ENCODE peak calls at places on chromosomes 6 and 20, in six cellular contexts. One of them, this sample, is unnamed.
A peak's percentile ranks its signal among the peaks of the same experiment; 100 is the strongest.

GRCh38 chr6:98470821-98471220 is 363.6 kb upstream of the POU3F2 start:
- DNase-seq in GM12865: no peak
- DNase-seq in GM20000: no peak
- DNase-seq in mesothelial cell of epicardium: no peak
- DNase-seq in stomach: no peak
- DNase-seq in astrocyte of the spinal cord: no peak
- DNase-seq in this sample: no peak

GRCh38 chr20:21702553-21703467 is 2.7 kb upstream of the PAX1 start:
- DNase-seq in GM20000: peak; percentile 55
- DNase-seq in mesothelial cell of epicardium: peak; percentile 96
- DNase-seq in stomach: no peak
- DNase-seq in astrocyte of the spinal cord: peak; percentile 2
- DNase-seq in GM12865: peak; percentile 24
- DNase-seq in this sample: peak; percentile 91

GRCh38 chr6:106973841-106974336 is 640 bp downstream of the CD24 start:
- DNase-seq in stomach: peak; percentile 36
- DNase-seq in GM20000: no peak
- DNase-seq in mesothelial cell of epicardium: peak; percentile 62
- DNase-seq in astrocyte of the spinal cord: peak; percentile 22
- DNase-seq in GM12865: no peak
- DNase-seq in this sample: no peak

GRCh38 chr6:109626311-109626710 is 64.7 kb downstream of the AK9 start:
- DNase-seq in GM20000: no peak
- DNase-seq in astrocyte of the spinal cord: no peak
- DNase-seq in mesothelial cell of epicardium: no peak
- DNase-seq in GM12865: no peak
- DNase-seq in stomach: no peak
- DNase-seq in this sample: no peak

GRCh38 chr6:37289931-37290330 is 32.0 kb upstream of the TMEM217 start:
- DNase-seq in stomach: no peak
- DNase-seq in GM12865: peak; percentile 30
- DNase-seq in astrocyte of the spinal cord: no peak
- DNase-seq in mesothelial cell of epicardium: no peak
- DNase-seq in GM20000: no peak
- DNase-seq in this sample: no peak

GRCh38 chr6:36729169-36729549 is 31.5 kb downstream of the RAB44 start:
- DNase-seq in GM20000: no peak
- DNase-seq in astrocyte of the spinal cord: no peak
- DNase-seq in GM12865: no peak
- DNase-seq in stomach: no peak
- DNase-seq in mesothelial cell of epicardium: no peak
- DNase-seq in this sample: no peak

GRCh38 chr20:34364013-34364382 is 925 bp downstream of the ITCH start:
- DNase-seq in astrocyte of the spinal cord: peak; percentile 63
- DNase-seq in GM20000: no peak
- DNase-seq in GM12865: peak; percentile 16
- DNase-seq in mesothelial cell of epicardium: no peak
- DNase-seq in stomach: no peak
- DNase-seq in this sample: no peak

GRCh38 chr6:150191809-150192208 is 49.0 kb downstream of the PPP1R14C start:
- DNase-seq in GM20000: no peak
- DNase-seq in GM12865: no peak
- DNase-seq in astrocyte of the spinal cord: no peak
- DNase-seq in mesothelial cell of epicardium: no peak
- DNase-seq in stomach: no peak
- DNase-seq in this sample: no peak

GRCh38 chr20:2217857-2218529 is 77.8 kb upstream of the TGM3 start:
- DNase-seq in astrocyte of the spinal cord: no peak
- DNase-seq in GM12865: peak; percentile 73
- DNase-seq in GM20000: no peak
- DNase-seq in stomach: no peak
- DNase-seq in mesothelial cell of epicardium: no peak
- DNase-seq in this sample: no peak

GRCh38 chr20:48791014-48791413 is 36.8 kb downstream of the PREX1 start:
- DNase-seq in mesothelial cell of epicardium: no peak
- DNase-seq in stomach: no peak
- DNase-seq in GM20000: no peak
- DNase-seq in astrocyte of the spinal cord: peak; percentile 36
- DNase-seq in GM12865: peak; percentile 54
- DNase-seq in this sample: no peak

GRCh38 chr6:13012977-13013680 is 296.6 kb downstream of the PHACTR1 start:
- DNase-seq in GM12865: no peak
- DNase-seq in GM20000: peak; percentile 22
- DNase-seq in mesothelial cell of epicardium: peak; percentile 42
- DNase-seq in stomach: peak; percentile 53
- DNase-seq in astrocyte of the spinal cord: no peak
- DNase-seq in this sample: peak; percentile 10

GRCh38 chr6:72363844-72364740 is 257.8 kb upstream of the KCNQ5 start:
- DNase-seq in GM20000: no peak
- DNase-seq in astrocyte of the spinal cord: peak; percentile 94
- DNase-seq in mesothelial cell of epicardium: no peak
- DNase-seq in GM12865: no peak
- DNase-seq in stomach: no peak
- DNase-seq in this sample: no peak

GRCh38 chr6:82955841-82956240 is 109.8 kb downstream of the UBE3D start:
- DNase-seq in astrocyte of the spinal cord: peak; percentile 77
- DNase-seq in GM20000: no peak
- DNase-seq in stomach: no peak
- DNase-seq in mesothelial cell of epicardium: no peak
- DNase-seq in GM12865: no peak
- DNase-seq in this sample: no peak

GRCh38 chr20:40743172-40743775 is 54.2 kb upstream of the MAFB start:
- DNase-seq in stomach: no peak
- DNase-seq in GM12865: no peak
- DNase-seq in GM20000: no peak
- DNase-seq in astrocyte of the spinal cord: no peak
- DNase-seq in mesothelial cell of epicardium: no peak
- DNase-seq in this sample: no peak

GRCh38 chr6:294656-295565 is 2.6 kb downstream of the DUSP22 start:
- DNase-seq in GM20000: no peak
- DNase-seq in GM12865: peak; percentile 57
- DNase-seq in astrocyte of the spinal cord: no peak
- DNase-seq in mesothelial cell of epicardium: peak; percentile 29
- DNase-seq in stomach: no peak
- DNase-seq in this sample: no peak

GRCh38 chr6:53359843-53360834 is 11.4 kb upstream of the ELOVL5 start:
- DNase-seq in GM20000: peak; percentile 44
- DNase-seq in astrocyte of the spinal cord: peak; percentile 58
- DNase-seq in stomach: no peak
- DNase-seq in mesothelial cell of epicardium: no peak
- DNase-seq in GM12865: peak; percentile 25
- DNase-seq in this sample: no peak

GRCh38 chr6:133062077-133062476 is 179.1 kb upstream of the EYA4 start:
- DNase-seq in GM20000: no peak
- DNase-seq in stomach: no peak
- DNase-seq in mesothelial cell of epicardium: no peak
- DNase-seq in GM12865: no peak
- DNase-seq in astrocyte of the spinal cord: peak; percentile 88
- DNase-seq in this sample: no peak

GRCh38 chr6:133070410-133071043 is 170.6 kb upstream of the EYA4 start:
- DNase-seq in GM12865: no peak
- DNase-seq in mesothelial cell of epicardium: no peak
- DNase-seq in GM20000: no peak
- DNase-seq in stomach: no peak
- DNase-seq in astrocyte of the spinal cord: no peak
- DNase-seq in this sample: no peak

GRCh38 chr6:133062702-133063319 is 178.3 kb upstream of the EYA4 start:
- DNase-seq in GM12865: no peak
- DNase-seq in stomach: no peak
- DNase-seq in GM20000: no peak
- DNase-seq in mesothelial cell of epicardium: no peak
- DNase-seq in astrocyte of the spinal cord: no peak
- DNase-seq in this sample: no peak

GRCh38 chr6:133067960-133068359 is 173.2 kb upstream of the EYA4 start:
- DNase-seq in mesothelial cell of epicardium: no peak
- DNase-seq in GM20000: no peak
- DNase-seq in stomach: no peak
- DNase-seq in GM12865: no peak
- DNase-seq in astrocyte of the spinal cord: no peak
- DNase-seq in this sample: no peak
- TF ChIP-seq CTCF in mesothelial cell of epicardium: no peak
- TF ChIP-seq CTCF in GM20000: no peak
- TF ChIP-seq CTCF in stomach: no peak
- TF ChIP-seq CTCF in GM12865: no peak
- TF ChIP-seq CTCF in astrocyte of the spinal cord: no peak
- TF ChIP-seq CTCF in this sample: no peak

GRCh38 chr6:43503443-43503842 is 6.7 kb downstream of the LRRC73 start:
- DNase-seq in mesothelial cell of epicardium: no peak
- DNase-seq in GM12865: no peak
- DNase-seq in stomach: no peak
- DNase-seq in astrocyte of the spinal cord: no peak
- DNase-seq in GM20000: no peak
- DNase-seq in this sample: no peak

GRCh38 chr6:43506171-43506570 is 4.0 kb downstream of the LRRC73 start:
- DNase-seq in GM12865: no peak
- DNase-seq in mesothelial cell of epicardium: no peak
- DNase-seq in astrocyte of the spinal cord: no peak
- DNase-seq in stomach: no peak
- DNase-seq in GM20000: no peak
- DNase-seq in this sample: no peak

GRCh38 chr6:43505718-43506117 is 4.4 kb downstream of the LRRC73 start:
- DNase-seq in GM12865: no peak
- DNase-seq in mesothelial cell of epicardium: no peak
- DNase-seq in astrocyte of the spinal cord: no peak
- DNase-seq in stomach: no peak
- DNase-seq in GM20000: no peak
- DNase-seq in this sample: no peak

GRCh38 chr6:43506667-43507471 is 3.3 kb downstream of the LRRC73 start:
- DNase-seq in GM12865: peak; percentile 90
- DNase-seq in stomach: peak; percentile 84
- DNase-seq in mesothelial cell of epicardium: peak; percentile 86
- DNase-seq in GM20000: peak; percentile 90
- DNase-seq in astrocyte of the spinal cord: peak; percentile 81
- DNase-seq in this sample: peak; percentile 68

DNA sequence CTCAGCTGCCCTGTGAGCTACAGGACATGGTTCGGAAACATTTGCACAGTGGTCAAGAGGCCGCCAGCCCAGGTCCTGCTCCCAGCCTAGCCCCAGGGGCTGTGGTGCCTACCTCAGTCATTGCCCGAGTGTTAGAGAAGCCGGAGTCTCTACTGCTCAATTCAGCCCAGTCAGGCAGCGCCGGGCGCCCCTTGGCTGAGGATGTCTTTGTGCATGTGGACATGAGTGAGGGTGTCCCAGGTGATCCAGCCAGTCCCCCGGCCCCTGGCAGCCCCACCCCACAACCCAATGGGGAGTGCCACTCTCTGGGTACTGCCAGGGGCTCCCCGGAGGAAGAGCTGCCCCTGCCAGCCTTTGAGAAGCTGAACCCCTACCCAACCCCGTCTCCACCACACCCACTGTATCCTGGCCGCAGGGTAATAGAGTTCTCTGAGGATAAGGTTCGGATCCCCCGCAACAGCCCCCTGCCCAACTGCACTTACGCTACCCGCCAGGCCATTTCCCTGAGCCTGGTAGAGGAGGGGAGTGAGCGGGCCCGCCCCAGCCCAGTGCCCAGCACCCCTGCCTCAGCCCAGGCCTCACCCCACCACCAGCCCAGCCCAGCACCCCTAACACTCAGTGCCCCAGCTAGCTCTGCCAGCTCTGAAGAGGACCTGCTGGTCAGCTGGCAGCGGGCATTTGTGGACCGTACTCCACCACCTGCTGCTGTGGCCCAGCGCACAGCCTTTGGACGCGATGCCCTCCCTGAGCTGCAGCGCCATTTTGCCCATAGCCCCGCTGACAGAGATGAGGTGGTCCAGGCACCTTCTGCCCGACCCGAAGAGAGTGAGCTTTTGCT is 5.2 kb downstream of the LRRC73 start:
- DNase-seq in astrocyte of the spinal cord: no peak
- DNase-seq in stomach: no peak
- DNase-seq in GM12865: no peak
- DNase-seq in mesothelial cell of epicardium: no peak
- DNase-seq in GM20000: no peak
- DNase-seq in this sample: no peak
- TF ChIP-seq CTCF in astrocyte of the spinal cord: no peak
- TF ChIP-seq CTCF in stomach: no peak
- TF ChIP-seq CTCF in GM12865: no peak
- TF ChIP-seq CTCF in mesothelial cell of epicardium: no peak
- TF ChIP-seq CTCF in GM20000: no peak
- TF ChIP-seq CTCF in this sample: no peak

DNA sequence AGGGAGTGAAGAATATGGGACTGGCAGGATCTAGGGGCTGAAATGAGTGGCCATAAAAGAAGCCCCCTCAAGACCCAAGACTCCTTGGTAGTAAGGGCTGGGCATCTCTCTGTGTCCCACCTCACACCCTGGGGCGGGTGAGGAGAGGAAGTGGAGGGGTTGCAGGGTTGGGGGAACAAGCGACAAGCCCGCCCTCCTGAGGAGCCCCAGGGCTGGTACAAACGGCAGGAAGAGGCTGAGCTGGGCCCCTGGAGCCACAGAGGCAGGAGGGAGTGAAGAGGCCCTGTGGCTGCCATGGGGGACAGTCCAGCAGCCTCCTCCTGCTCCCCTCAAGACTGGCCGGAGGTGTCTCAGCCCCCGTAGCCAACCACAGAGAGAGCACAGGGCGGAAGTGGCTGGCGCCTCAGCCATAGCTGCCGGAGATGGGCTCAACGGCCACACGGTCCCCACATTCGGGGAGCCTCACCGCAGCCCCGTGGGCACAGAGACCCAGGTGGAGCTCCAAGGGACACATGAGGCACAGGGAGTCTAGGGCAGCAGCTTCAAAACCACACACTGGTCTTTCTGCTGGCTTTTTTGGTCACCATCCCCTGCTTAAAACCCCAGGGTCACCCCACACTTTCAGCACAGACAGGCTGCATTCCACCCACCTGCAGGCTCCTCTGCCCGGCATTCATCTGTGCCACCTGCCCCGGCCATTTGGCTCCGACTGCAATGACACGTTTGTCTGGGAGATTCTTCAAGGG is 586 bp downstream of the C20orf203 start:
- DNase-seq in GM20000: peak; percentile 71
- DNase-seq in stomach: no peak
- DNase-seq in GM12865: peak; percentile 80
- DNase-seq in astrocyte of the spinal cord: no peak
- DNase-seq in mesothelial cell of epicardium: no peak
- DNase-seq in this sample: no peak
- TF ChIP-seq CTCF in GM20000: no peak
- TF ChIP-seq CTCF in stomach: no peak
- TF ChIP-seq CTCF in GM12865: peak; percentile 8
- TF ChIP-seq CTCF in astrocyte of the spinal cord: no peak
- TF ChIP-seq CTCF in mesothelial cell of epicardium: no peak
- TF ChIP-seq CTCF in this sample: no peak

DNA sequence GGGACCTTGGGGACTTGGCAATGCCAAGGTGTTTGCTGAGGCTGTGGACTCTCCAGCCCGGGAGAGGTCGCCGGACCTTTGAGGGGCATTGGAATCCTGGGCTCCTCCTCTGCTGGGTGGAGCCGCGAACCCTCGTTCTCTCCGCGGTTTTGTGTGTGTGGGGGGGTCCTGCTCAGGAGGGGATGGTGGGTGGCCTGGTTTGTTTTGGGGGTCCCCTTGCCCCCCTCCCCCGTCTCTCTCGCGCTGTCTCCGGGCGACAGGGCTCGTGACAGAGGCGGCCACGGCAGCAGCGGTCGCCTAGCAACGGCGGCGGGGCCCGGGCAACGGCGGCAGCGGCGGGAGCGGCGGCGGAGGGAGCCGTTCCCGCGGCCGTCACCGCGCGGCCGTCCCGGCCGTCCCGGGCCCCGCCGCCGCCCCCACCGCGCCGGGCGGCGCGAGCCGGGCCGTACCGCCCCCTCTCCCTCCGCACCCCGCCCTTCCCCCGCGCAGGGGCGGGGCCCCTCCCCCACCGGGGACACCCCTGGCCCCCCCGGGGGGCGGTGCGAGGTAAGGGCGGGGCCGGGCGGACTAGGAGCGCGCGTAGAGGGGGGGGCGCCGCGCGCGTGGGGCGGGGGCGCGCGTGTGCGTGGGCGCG is 7.8 kb downstream of the SYNGAP1 start:
- DNase-seq in astrocyte of the spinal cord: no peak
- DNase-seq in GM12865: peak; percentile 41
- DNase-seq in stomach: peak; percentile 67
- DNase-seq in GM20000: peak; percentile 81
- DNase-seq in mesothelial cell of epicardium: peak; percentile 69
- DNase-seq in this sample: no peak
- TF ChIP-seq CTCF in astrocyte of the spinal cord: no peak
- TF ChIP-seq CTCF in GM12865: no peak
- TF ChIP-seq CTCF in stomach: no peak
- TF ChIP-seq CTCF in GM20000: no peak
- TF ChIP-seq CTCF in mesothelial cell of epicardium: no peak
- TF ChIP-seq CTCF in this sample: no peak